ENCODE peak calls at places on chromosomes 7 and 10, in six cellular contexts. R is cardiac fibroblast; T is upper lobe of right lung; M is CD8-positive, alpha-beta T cell; B is brain microvascular endothelial cell; Y is endothelial cell. J is an unnamed sample.

GRCh38 chr10:26468291-26468690 is 30.1 kb downstream of the APBB1IP start:
- DNase-seq in R (peak; percentile 37), T (no peak), M (no peak), B (no peak), Y (no peak), J (no peak)

GRCh38 chr7:128757203-128757602 is 18.0 kb downstream of the CALU start:
- DNase-seq in R (peak; percentile 15), T (no peak), M (no peak), B (no peak), Y (no peak), J (no peak)

GRCh38 chr10:124619195-124619594 is 125.0 kb downstream of the FAM53B start:
- DNase-seq in R (no peak), T (no peak), M (no peak), B (no peak), Y (no peak), J (no peak)

GRCh38 chr10:4708123-4708759 is 117.8 kb upstream of the AKR1E2 start:
- DNase-seq in R (no peak), T (no peak), M (no peak), B (no peak), Y (peak; percentile 35), J (no peak)

GRCh38 chr10:84075226-84076046 is 63.9 kb upstream of the GHITM start:
- DNase-seq in R (no peak), T (no peak), M (no peak), B (no peak), Y (no peak), J (no peak)

GRCh38 chr7:2232766-2233520 is at the start of gene MAD1L1:
- DNase-seq in R (peak; percentile 92), T (peak; percentile 94), M (peak; percentile 82), B (peak; percentile 83), Y (peak; percentile 95), J (peak; percentile 88)

GRCh38 chr10:126094537-126094936 is 198.2 kb downstream of the FANK1 start:
- DNase-seq in R (no peak), T (no peak), M (no peak), B (no peak), Y (no peak), J (no peak)

GRCh38 chr10:72132854-72133253 is 44.5 kb upstream of the SPOCK2 start:
- DNase-seq in R (no peak), T (no peak), M (no peak), B (no peak), Y (no peak), J (no peak)

GRCh38 chr7:34282271-34282670 is 375.7 kb upstream of the NPSR1 start:
- DNase-seq in R (peak; percentile 65), T (no peak), M (no peak), B (no peak), Y (no peak), J (no peak)

GRCh38 chr10:132097609-132098377 is 32.0 kb downstream of the JAKMIP3 start:
- DNase-seq in R (no peak), T (no peak), M (no peak), B (no peak), Y (no peak), J (no peak)

GRCh38 chr7:5681979-5682546 is 99.4 kb downstream of the RNF216 start:
- DNase-seq in R (no peak), T (no peak), M (no peak), B (no peak), Y (no peak), J (no peak)

GRCh38 chr7:79893991-79894390 is 240.6 kb upstream of the GNAI1 start:
- DNase-seq in R (peak; percentile 69), T (no peak), M (no peak), B (no peak), Y (no peak), J (no peak)

GRCh38 chr7:40749877-40750276 is 615.1 kb downstream of the SUGCT start:
- DNase-seq in R (peak; percentile 31), T (no peak), M (no peak), B (no peak), Y (no peak), J (no peak)

GRCh38 chr10:50498465-50498864 is 125.3 kb downstream of the SGMS1 start:
- DNase-seq in R (no peak), T (no peak), M (no peak), B (no peak), Y (no peak), J (no peak)

GRCh38 chr10:28014651-28015050 is 15.8 kb upstream of the ODAD2 start:
- DNase-seq in R (no peak), T (no peak), M (no peak), B (no peak), Y (no peak), J (no peak)

GRCh38 chr7:139854803-139855497 is 25.9 kb downstream of the TBXAS1 start:
- DNase-seq in R (no peak), T (no peak), M (no peak), B (no peak), Y (no peak), J (no peak)

GRCh38 chr10:24848169-24848688 is 104.2 kb downstream of the PRTFDC1 start:
- DNase-seq in R (peak; percentile 50), T (no peak), M (no peak), B (no peak), Y (no peak), J (no peak)

GRCh38 chr7:36565792-36566356 is 158.4 kb downstream of the AOAH start:
- DNase-seq in R (peak; percentile 53), T (no peak), M (no peak), B (no peak), Y (no peak), J (no peak)

DNA sequence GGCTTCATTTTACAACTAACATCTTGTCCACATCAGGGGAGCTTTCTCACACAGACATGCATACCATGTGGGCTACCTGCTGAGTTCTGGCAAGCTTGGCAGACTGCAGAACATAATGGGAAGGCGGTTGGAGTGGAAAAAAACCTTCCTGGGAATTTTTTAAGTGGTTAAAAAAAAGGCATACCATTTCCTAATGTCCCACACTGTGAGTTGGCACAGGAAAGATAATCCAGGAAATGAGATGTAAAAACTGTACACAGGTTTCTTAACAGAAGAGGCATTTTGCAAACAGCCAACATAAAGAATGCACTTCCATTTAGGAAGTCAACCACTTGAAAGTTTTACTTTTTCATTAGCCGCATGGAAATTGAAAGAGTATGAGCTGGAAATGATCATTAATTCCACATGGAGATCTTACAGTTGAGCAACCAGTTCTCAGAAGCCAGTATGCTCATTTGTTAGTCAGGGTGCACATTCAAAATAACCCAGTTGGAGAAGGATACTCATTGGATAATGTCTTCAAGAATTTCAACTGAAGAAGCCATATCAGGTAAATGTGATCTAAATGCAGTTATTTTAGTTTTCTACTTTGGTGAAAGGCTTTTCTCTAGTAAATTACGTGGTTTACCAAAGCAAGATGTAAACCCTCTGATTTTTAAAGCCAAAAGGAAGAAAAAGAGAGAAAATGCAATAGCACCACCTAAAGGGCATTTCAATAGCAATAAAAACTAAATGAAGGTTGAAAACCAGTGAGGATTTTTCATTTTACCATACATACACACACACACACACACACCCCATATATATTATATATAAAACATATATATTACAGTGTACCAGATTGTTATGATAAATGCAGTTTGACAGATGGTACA is 194.0 kb downstream of the TAX1BP1 start:
- DNase-seq in R (peak; percentile 21), T (no peak), M (no peak), B (no peak), Y (no peak), J (no peak)
- TF ChIP-seq CTCF in R (peak; percentile 18), T (peak; percentile 24), M (peak; percentile 51), B (no peak), Y (peak; percentile 36), J (peak; percentile 25)

GRCh38 chr10:101536800-101537199 is 51.3 kb downstream of the POLL start:
- DNase-seq in R (peak; percentile 53), T (no peak), M (no peak), B (no peak), Y (no peak), J (no peak)
- TF ChIP-seq CTCF in R (peak; percentile 47), T (peak; percentile 57), M (peak; percentile 43), B (peak; percentile 32), Y (peak; percentile 68), J (peak; percentile 54)

DNA sequence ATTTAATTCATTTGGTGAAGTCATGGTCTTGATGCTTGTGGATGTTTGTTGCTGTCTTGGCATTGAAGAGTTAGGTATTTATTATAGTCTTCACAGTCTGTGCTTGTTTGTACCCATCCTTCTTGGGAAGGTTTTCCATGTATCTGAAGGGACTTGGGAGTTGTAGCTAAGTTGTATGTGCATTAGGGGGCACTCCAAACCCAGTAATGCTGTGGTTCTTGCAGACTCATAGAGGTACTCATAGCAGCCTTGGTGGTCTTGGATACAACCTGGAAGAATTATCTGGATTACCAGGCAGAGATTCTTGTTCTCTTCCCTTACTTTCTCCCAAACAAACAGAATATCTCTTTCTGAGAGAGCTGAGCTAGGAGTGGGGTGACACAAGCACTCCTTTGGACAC is 93.2 kb downstream of the ADCYAP1R1 start:
- DNase-seq in R (no peak), T (no peak), M (no peak), B (no peak), Y (no peak), J (no peak)
- TF ChIP-seq CTCF in R (no peak), T (no peak), M (no peak), B (no peak), Y (no peak), J (no peak)

DNA sequence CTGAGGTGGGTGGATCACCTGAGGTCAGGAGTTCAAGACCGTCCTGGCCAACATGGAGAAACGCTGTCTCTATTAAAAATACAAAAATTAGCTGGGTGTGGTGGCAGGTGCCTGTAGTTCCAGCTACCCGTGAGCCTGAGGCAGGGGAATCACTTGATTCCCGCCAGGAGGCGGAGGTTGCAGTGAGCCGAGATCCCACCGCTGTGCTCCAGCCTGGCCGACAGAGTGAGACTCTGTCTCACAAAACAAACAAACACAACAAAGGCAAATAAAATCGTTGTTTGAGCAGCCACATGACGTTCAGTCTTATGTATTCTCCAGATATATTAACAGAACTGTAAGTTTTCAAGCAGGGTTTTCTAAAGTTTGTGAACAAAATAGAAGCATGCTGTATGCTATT is 122.3 kb upstream of the PITRM1 start:
- DNase-seq in R (no peak), T (no peak), M (no peak), B (no peak), Y (no peak), J (no peak)
- TF ChIP-seq CTCF in R (no peak), T (no peak), M (no peak), B (peak; percentile 3), Y (no peak), J (no peak)

DNA sequence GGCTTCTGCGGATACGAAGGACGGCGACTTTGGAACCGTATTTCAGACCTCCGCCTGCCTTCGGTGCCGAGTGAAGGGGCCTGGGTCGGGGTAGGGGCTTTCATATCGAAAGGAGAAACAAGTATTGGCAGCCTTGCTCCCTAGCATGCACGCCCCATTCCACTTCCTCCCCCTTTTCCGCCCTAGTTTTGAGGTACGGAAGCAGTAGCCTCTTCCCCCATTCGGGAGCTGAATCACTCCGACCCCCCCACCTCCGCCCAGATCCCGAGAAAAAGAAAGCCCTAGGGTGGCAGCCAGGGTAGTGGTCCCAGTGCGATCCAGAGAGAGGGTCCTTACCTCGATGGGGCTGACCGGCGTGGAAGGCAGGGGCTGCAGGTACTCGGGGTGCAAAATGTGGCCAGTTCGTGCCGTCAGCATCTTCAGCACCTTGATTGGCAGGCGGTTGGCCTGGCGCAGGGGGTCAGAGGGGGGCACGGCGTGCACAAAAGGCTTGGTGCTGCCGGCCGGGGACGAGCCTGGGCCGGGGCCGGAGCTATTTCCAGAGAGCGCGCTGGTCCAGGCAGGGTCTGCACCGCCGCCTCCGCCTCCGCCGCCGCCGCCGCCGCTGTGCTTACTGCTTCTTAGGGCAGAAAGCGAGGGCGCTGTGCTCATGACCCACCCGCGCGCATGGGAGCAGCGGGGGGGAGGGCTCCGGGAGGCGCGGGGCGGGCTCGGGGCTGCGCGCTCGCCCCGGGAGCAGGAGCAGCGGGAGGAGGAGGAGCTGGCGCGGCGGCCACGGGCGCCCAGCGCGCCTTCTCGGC is 595 bp downstream of the ZNF503 start:
- DNase-seq in R (peak; percentile 67), T (peak; percentile 83), M (no peak), B (peak; percentile 45), Y (peak; percentile 71), J (no peak)
- TF ChIP-seq CTCF in R (no peak), T (no peak), M (no peak), B (no peak), Y (no peak), J (no peak)